ENCODE peak calls at places on chromosomes 5 and 9, in five cellular contexts. Y, S, K, O and J are unnamed samples.

GRCh38 chr9:132162764-132163456 is 1.1 kb downstream of the NTNG2 start:
- DNase-seq in O (no peak), Y (no peak), K (no peak), S (no peak), J (no peak)

GRCh38 chr5:154221371-154221896 is 30.9 kb downstream of the GALNT10 start:
- DNase-seq in S (no peak), K (peak), O (no peak), Y (peak), J (no peak)

GRCh38 chr5:116600876-116601275 is 26.3 kb upstream of the SEMA6A start:
- DNase-seq in S (no peak), Y (no peak), K (no peak), O (no peak), J (no peak)

GRCh38 chr9:93894691-93895079 is 60.5 kb downstream of the BARX1 start:
- DNase-seq in Y (no peak), S (no peak), K (no peak), O (no peak), J (no peak)

GRCh38 chr5:111252799-111253564 is 28.8 kb downstream of the CAMK4 start:
- DNase-seq in K (no peak), O (no peak), S (no peak), Y (no peak), J (no peak)

GRCh38 chr5:53616939-53617549 is 56.6 kb downstream of the NDUFS4 start:
- DNase-seq in K (no peak), Y (no peak), S (no peak), O (no peak), J (no peak)

GRCh38 chr5:109649371-109649770 is 40.4 kb upstream of the MAN2A1 start:
- DNase-seq in K (no peak), S (no peak), O (no peak), Y (no peak), J (no peak)

GRCh38 chr9:14215614-14216013 is 98.3 kb downstream of the NFIB start:
- DNase-seq in K (no peak), O (no peak), Y (no peak), S (no peak), J (no peak)

GRCh38 chr5:21807953-21808352 is 1045.2 kb downstream of the CDH12 start:
- DNase-seq in K (no peak), S (no peak), O (peak), Y (no peak), J (no peak)

GRCh38 chr5:149486726-149487635 is 64.3 kb downstream of the CSNK1A1 start:
- DNase-seq in O (no peak), S (no peak), Y (peak), K (no peak), J (no peak)

GRCh38 chr9:114372971-114373591 is 14.7 kb downstream of the AKNA start:
- DNase-seq in Y (no peak), K (no peak), S (no peak), O (no peak), J (no peak)

GRCh38 chr5:164277720-164278119 is 772.3 kb downstream of the MAT2B start:
- DNase-seq in S (no peak), Y (no peak), O (no peak), K (no peak), J (no peak)

GRCh38 chr5:65126192-65126591 is 355.5 kb downstream of the ADAMTS6 start:
- DNase-seq in O (no peak), S (peak), Y (no peak), K (no peak), J (no peak)